ENCODE peak calls at places on chromosomes 4 and X, in six cellular contexts. K is amniotic stem cell; D is activated CD4-positive, alpha-beta memory T cell treated with anti-CD3 and anti-CD28 coated beads, Interleukin-2, amount 10 ng/mL, durations not matched to agents 7 days and 5 days; O is T-cell; N is GM18507; Z is NCI-H1436. M is an unnamed sample.

GRCh38 chr4:34091451-34091850 is 2152.9 kb downstream of the ARAP2 start:
- DNase-seq in K (no peak), D (no peak), O (no peak), N (no peak), Z (no peak), M (no peak)

GRCh38 chrX:132270699-132271098 is 51.5 kb upstream of the RAP2C start:
- DNase-seq in K (peak; percentile 5), D (no peak), O (no peak), N (no peak), Z (no peak), M (no peak)

GRCh38 chr4:177726111-177726510 is 283.9 kb upstream of the AGA start:
- DNase-seq in K (no peak), D (no peak), O (no peak), N (no peak), Z (no peak), M (no peak)

GRCh38 chrX:79572566-79572965 is 205.4 kb upstream of the ITM2A start:
- DNase-seq in K (no peak), D (no peak), O (no peak), N (no peak), Z (no peak), M (no peak)

GRCh38 chrX:119757979-119758681 is at the start of gene SOWAHD:
- DNase-seq in K (no peak), D (peak; percentile 33), O (peak; percentile 8), N (no peak), Z (peak; percentile 23), M (no peak)

GRCh38 chr4:5465529-5465928 is 242.8 kb downstream of the EVC2 start:
- DNase-seq in K (no peak), D (no peak), O (no peak), N (no peak), Z (no peak), M (no peak)

GRCh38 chr4:175450446-175450845 is 361.6 kb downstream of the GPM6A start:
- DNase-seq in K (no peak), D (no peak), O (no peak), N (no peak), Z (no peak), M (no peak)

GRCh38 chrX:41265615-41266014 is 68.3 kb upstream of the DDX3X start:
- DNase-seq in K (no peak), D (peak; percentile 60), O (peak; percentile 49), N (no peak), Z (no peak), M (no peak)

GRCh38 chr4:85642356-85643100 is 167.6 kb downstream of the ARHGAP24 start:
- DNase-seq in K (no peak), D (no peak), O (no peak), N (no peak), Z (no peak), M (no peak)

GRCh38 chr4:156790866-156791265 is 180.7 kb downstream of the PDGFC start:
- DNase-seq in K (no peak), D (no peak), O (no peak), N (no peak), Z (no peak), M (no peak)

GRCh38 chr4:78784255-78784654 is 8.1 kb downstream of the BMP2K start:
- DNase-seq in K (no peak), D (no peak), O (no peak), N (no peak), Z (no peak), M (no peak)

GRCh38 chr4:45004847-45005565 is 278.6 kb upstream of the GNPDA2 start:
- DNase-seq in K (no peak), D (no peak), O (no peak), N (no peak), Z (no peak), M (no peak)

GRCh38 chr4:159010563-159011260 is 92.2 kb upstream of the RAPGEF2 start:
- DNase-seq in K (no peak), D (no peak), O (no peak), N (no peak), Z (no peak), M (no peak)

GRCh38 chr4:123616970-123617392 is 220.4 kb downstream of the SPRY1 start:
- DNase-seq in K (no peak), D (peak; percentile 18), O (peak; percentile 50), N (no peak), Z (peak; percentile 83), M (no peak)

GRCh38 chrX:13685126-13685763 is 3.7 kb upstream of the RAB9A start:
- DNase-seq in K (no peak), D (no peak), O (no peak), N (no peak), Z (no peak), M (no peak)

GRCh38 chr4:7206856-7207567 is 14.7 kb downstream of the SORCS2 start:
- DNase-seq in K (peak; percentile 85), D (no peak), O (no peak), N (no peak), Z (no peak), M (no peak)

GRCh38 chr4:868421-868820 is 42.5 kb upstream of the CPLX1 start:
- DNase-seq in K (no peak), D (no peak), O (no peak), N (no peak), Z (no peak), M (no peak)

GRCh38 chr4:45155081-45155777 is 428.9 kb upstream of the GNPDA2 start:
- DNase-seq in K (no peak), D (no peak), O (no peak), N (no peak), Z (no peak), M (no peak)

GRCh38 chrX:29466441-29466840 is 748.9 kb upstream of the MAGEB2 start:
- DNase-seq in K (no peak), D (no peak), O (no peak), N (no peak), Z (no peak), M (no peak)

GRCh38 chrX:43676960-43677582 is 21.0 kb downstream of the MAOA start:
- DNase-seq in K (no peak), D (no peak), O (no peak), N (no peak), Z (no peak), M (no peak)

GRCh38 chr4:53885668-53886067 is 178.7 kb downstream of the CHIC2 start:
- DNase-seq in K (no peak), D (no peak), O (no peak), N (no peak), Z (no peak), M (no peak)

GRCh38 chr4:24118031-24118430 is 228.2 kb upstream of the PPARGC1A start:
- DNase-seq in K (no peak), D (no peak), O (no peak), N (no peak), Z (no peak), M (no peak)

GRCh38 chrX:77597090-77597489 is 149.9 kb downstream of the FGF16 start:
- DNase-seq in K (no peak), D (no peak), O (no peak), N (no peak), Z (no peak), M (no peak)

GRCh38 chr4:11929080-11929479 is 500.4 kb upstream of the HS3ST1 start:
- DNase-seq in K (no peak), D (no peak), O (no peak), N (no peak), Z (no peak), M (no peak)

GRCh38 chrX:110600745-110601310 is 194.8 kb downstream of the CHRDL1 start:
- DNase-seq in K (no peak), D (no peak), O (no peak), N (no peak), Z (no peak), M (no peak)

GRCh38 chr4:187209921-187210613 is 486.4 kb upstream of the FAT1 start:
- DNase-seq in K (peak; percentile 11), D (no peak), O (no peak), N (no peak), Z (no peak), M (no peak)

GRCh38 chrX:108312938-108313337 is 125.3 kb downstream of the COL4A6 start:
- DNase-seq in K (peak; percentile 43), D (no peak), O (no peak), N (no peak), Z (peak; percentile 21), M (no peak)

GRCh38 chr4:89915937-89916336 is 21.3 kb downstream of the MMRN1 start:
- DNase-seq in K (no peak), D (no peak), O (no peak), N (no peak), Z (no peak), M (no peak)

GRCh38 chrX:9785252-9785943 is 831 bp upstream of the SHROOM2 start:
- DNase-seq in K (no peak), D (no peak), O (no peak), N (no peak), Z (no peak), M (no peak)

GRCh38 chr4:151174784-151175183 is 75.4 kb downstream of the RPS3A start:
- DNase-seq in K (no peak), D (no peak), O (no peak), N (no peak), Z (no peak), M (no peak)

GRCh38 chr4:6372649-6373525 is 99.5 kb downstream of the PPP2R2C start:
- DNase-seq in K (no peak), D (peak; percentile 39), O (no peak), N (peak; percentile 32), Z (no peak), M (peak; percentile 67)

GRCh38 chrX:13165266-13165665 is 120.8 kb upstream of the FAM9C start:
- DNase-seq in K (no peak), D (no peak), O (no peak), N (no peak), Z (no peak), M (no peak)

GRCh38 chr4:115275615-115276014 is 162.2 kb upstream of the NDST4 start:
- DNase-seq in K (no peak), D (no peak), O (no peak), N (no peak), Z (no peak), M (no peak)

GRCh38 chr4:3384771-3385701 is 56.7 kb upstream of the HGFAC start:
- DNase-seq in K (no peak), D (no peak), O (no peak), N (no peak), Z (no peak), M (no peak)

GRCh38 chrX:77953708-77954107 is 15.7 kb downstream of the PGAM4 start:
- DNase-seq in K (no peak), D (no peak), O (no peak), N (no peak), Z (no peak), M (no peak)

GRCh38 chr4:2570551-2571222 is 34.2 kb downstream of the FAM193A start:
- DNase-seq in K (no peak), D (peak; percentile 49), O (peak; percentile 77), N (peak; percentile 18), Z (no peak), M (peak; percentile 34)

GRCh38 chrX:133574716-133575115 is 159.4 kb upstream of the GPC4 start:
- DNase-seq in K (no peak), D (no peak), O (no peak), N (no peak), Z (no peak), M (no peak)

GRCh38 chr4:186979966-186980745 is 256.5 kb upstream of the FAT1 start:
- DNase-seq in K (no peak), D (no peak), O (no peak), N (no peak), Z (no peak), M (no peak)